ENCODE peak calls at places on chromosome 6, in seven cellular contexts. G, Z, T, I, V, S and M are unnamed samples.

GRCh38 chr6:43924222-43924702 is 154.3 kb downstream of the VEGFA start:
- ATAC-seq in G (no peak), Z (peak), T (no peak), I (peak), V (no peak), S (peak), M (peak)

GRCh38 chr6:107601406-107601805 is 111.5 kb downstream of the SOBP start:
- ATAC-seq in G (no peak), Z (no peak), T (no peak), I (no peak), V (no peak), S (no peak), M (no peak)

GRCh38 chr6:21610376-21610775 is 16.8 kb downstream of the SOX4 start:
- ATAC-seq in G (no peak), Z (no peak), T (no peak), I (no peak), V (no peak), S (peak), M (peak)

GRCh38 chr6:37285861-37286311 is 27.9 kb upstream of the TMEM217 start:
- ATAC-seq in G (no peak), Z (no peak), T (no peak), I (no peak), V (no peak), S (peak), M (peak)

GRCh38 chr6:15325540-15325955 is 79.7 kb downstream of the JARID2 start:
- ATAC-seq in G (no peak), Z (no peak), T (no peak), I (no peak), V (no peak), S (no peak), M (no peak)

GRCh38 chr6:34680802-34681515 is 15.6 kb downstream of the ILRUN start:
- ATAC-seq in G (no peak), Z (no peak), T (peak), I (peak), V (peak), S (peak), M (no peak)

GRCh38 chr6:156881687-156882629 is 104.8 kb downstream of the ARID1B start:
- ATAC-seq in G (no peak), Z (no peak), T (no peak), I (no peak), V (no peak), S (peak), M (peak)

GRCh38 chr6:4565301-4566250 is 210.6 kb upstream of the CDYL start:
- ATAC-seq in G (no peak), Z (no peak), T (no peak), I (no peak), V (no peak), S (no peak), M (peak)

GRCh38 chr6:87692097-87692496 is 9.9 kb downstream of the AKIRIN2 start:
- ATAC-seq in G (no peak), Z (no peak), T (no peak), I (no peak), V (no peak), S (no peak), M (no peak)

GRCh38 chr6:154386848-154387717 is 30.5 kb upstream of the IPCEF1 start:
- ATAC-seq in G (no peak), Z (no peak), T (peak), I (no peak), V (peak), S (no peak), M (no peak)

GRCh38 chr6:20534906-20535305 is 649 bp downstream of the CDKAL1 start:
- ATAC-seq in G (no peak), Z (no peak), T (peak), I (peak), V (peak), S (peak), M (no peak)